ENCODE peak calls at places on chromosomes 5 and 9, in ten cellular contexts. S is Ammon's horn; R is ecto neural progenitor cell; G is neuronal stem cell; B is left ventricle myocardium superior; Z is CD8-positive, alpha-beta memory T cell; W is pons; O is osteoblast; J is HCT116; M is IMR-90. F is an unnamed sample.
A peak's percentile ranks its signal among the peaks of the same experiment; 100 is the strongest.

GRCh38 chr5:36703245-36703860 is 96.9 kb downstream of the SLC1A3 start:
- DNase-seq in G (no peak), J (no peak), R (no peak), M (no peak), Z (no peak), O (no peak), B (peak; percentile 67), W (no peak), S (no peak), F (no peak)

GRCh38 chr9:136510561-136510960 is 27.7 kb upstream of the SEC16A start:
- DNase-seq in B (no peak), R (no peak), Z (no peak), W (no peak), S (no peak), G (no peak), J (no peak), M (no peak), O (no peak), F (no peak)

GRCh38 chr5:64331597-64332277 is 166.1 kb downstream of the RNF180 start:
- DNase-seq in B (peak; percentile 81), M (no peak), J (no peak), R (no peak), Z (no peak), O (no peak), S (peak; percentile 13), W (peak; percentile 9), G (no peak), F (no peak)

GRCh38 chr5:126220725-126221124 is 202.5 kb upstream of the GRAMD2B start:
- DNase-seq in S (no peak), Z (no peak), B (peak; percentile 11), R (no peak), G (no peak), O (no peak), J (no peak), W (no peak), M (no peak), F (no peak)

GRCh38 chr9:34256104-34256503 is 73.0 kb downstream of the KIF24 start:
- DNase-seq in S (no peak), M (no peak), Z (no peak), G (no peak), B (peak; percentile 40), W (no peak), O (no peak), J (no peak), R (no peak), F (no peak)

GRCh38 chr5:181081989-181082388 is 41.9 kb downstream of the BTNL9 start:
- DNase-seq in Z (no peak), S (no peak), B (no peak), R (no peak), M (no peak), G (no peak), O (no peak), J (no peak), W (no peak), F (no peak)

GRCh38 chr9:35001285-35001677 is 11.7 kb downstream of the DNAJB5 start:
- DNase-seq in G (no peak), W (no peak), M (no peak), S (no peak), R (no peak), J (no peak), Z (no peak), B (no peak), O (no peak), F (no peak)

GRCh38 chr9:114666841-114667240 is 9.2 kb upstream of the TEX53 start:
- DNase-seq in G (no peak), J (no peak), O (no peak), W (no peak), M (no peak), R (no peak), B (no peak), Z (no peak), S (no peak), F (no peak)

GRCh38 chr5:73213566-73213998 is 40.6 kb downstream of the TMEM174 start:
- DNase-seq in S (peak; percentile 41), O (peak; percentile 86), M (peak; percentile 92), W (no peak), Z (no peak), R (no peak), B (no peak), G (no peak), J (no peak), F (no peak)

GRCh38 chr9:113307401-113307975 is 4.3 kb upstream of the RNF183 start:
- DNase-seq in J (no peak), O (no peak), Z (no peak), M (no peak), W (no peak), R (no peak), S (no peak), G (no peak), B (no peak), F (no peak)

GRCh38 chr5:137828192-137828591 is 39.5 kb upstream of the MYOT start:
- DNase-seq in S (no peak), R (no peak), O (no peak), G (no peak), J (no peak), Z (no peak), W (no peak), B (no peak), M (no peak), F (no peak)

GRCh38 chr5:10703676-10704075 is 57.4 kb downstream of the DAP start:
- DNase-seq in R (no peak), J (no peak), B (peak; percentile 62), Z (no peak), S (no peak), M (no peak), W (no peak), G (no peak), O (no peak), F (no peak)

GRCh38 chr5:78758169-78758839 is 109.7 kb upstream of the LHFPL2 start:
- DNase-seq in W (no peak), J (no peak), B (no peak), O (peak; percentile 35), S (no peak), M (peak; percentile 84), G (no peak), Z (no peak), R (no peak), F (no peak)

GRCh38 chr9:90393355-90394152 is 249.1 kb downstream of the DIRAS2 start:
- DNase-seq in Z (no peak), G (no peak), S (no peak), J (no peak), O (no peak), B (no peak), R (no peak), M (no peak), W (no peak), F (no peak)

GRCh38 chr9:15606667-15607472 is 54.0 kb downstream of the CCDC171 start:
- DNase-seq in W (peak; percentile 62), J (peak; percentile 22), G (peak; percentile 23), M (peak; percentile 35), B (no peak), Z (peak; percentile 53), S (no peak), O (peak; percentile 76), R (no peak), F (no peak)

GRCh38 chr5:159184858-159185381 is 24.4 kb downstream of the RNF145 start:
- DNase-seq in R (no peak), B (no peak), S (no peak), J (no peak), W (no peak), O (peak; percentile 88), Z (no peak), M (peak; percentile 93), G (no peak), F (no peak)

GRCh38 chr5:33023649-33024048 is 312.5 kb downstream of the NPR3 start:
- DNase-seq in Z (no peak), R (no peak), O (no peak), W (no peak), S (no peak), G (no peak), B (no peak), J (no peak), M (no peak), F (no peak)

GRCh38 chr9:31908158-31908890 is 476.1 kb upstream of the ACO1 start:
- DNase-seq in Z (no peak), R (no peak), W (no peak), B (no peak), O (no peak), M (no peak), G (no peak), S (no peak), J (peak; percentile 63), F (no peak)

GRCh38 chr5:13860176-13860575 is 84.3 kb downstream of the DNAH5 start:
- DNase-seq in W (no peak), S (peak; percentile 36), B (no peak), R (no peak), G (no peak), Z (no peak), M (no peak), O (no peak), J (no peak), F (no peak)

GRCh38 chr5:116176124-116176523 is 91.3 kb downstream of the COMMD10 start:
- DNase-seq in G (no peak), M (peak; percentile 2), B (no peak), R (no peak), S (no peak), J (peak; percentile 23), Z (no peak), W (no peak), O (no peak), F (no peak)

GRCh38 chr9:138098116-138098907 is 220.7 kb downstream of the CACNA1B start:
- DNase-seq in M (no peak), J (no peak), B (no peak), O (peak; percentile 71), G (no peak), W (no peak), R (no peak), Z (no peak), S (no peak), F (peak; percentile 77)

GRCh38 chr5:61823796-61824195 is 482.2 kb upstream of the KIF2A start:
- DNase-seq in M (no peak), B (no peak), J (no peak), W (no peak), Z (no peak), G (no peak), S (no peak), R (no peak), O (no peak), F (no peak)

GRCh38 chr9:135344523-135344901 is 135.1 kb upstream of the PPP1R26 start:
- DNase-seq in B (no peak), O (peak; percentile 84), R (no peak), J (no peak), Z (no peak), S (no peak), M (no peak), G (no peak), W (no peak), F (no peak)

GRCh38 chr5:141560141-141560540 is 58.7 kb downstream of the DIAPH1 start:
- DNase-seq in S (no peak), J (no peak), M (no peak), W (peak; percentile 61), R (no peak), Z (no peak), O (no peak), G (no peak), B (no peak), F (no peak)

GRCh38 chr9:87387351-87388055 is 110.2 kb upstream of the DAPK1 start:
- DNase-seq in W (no peak), M (no peak), Z (no peak), J (no peak), S (no peak), B (no peak), R (no peak), G (no peak), O (no peak), F (no peak)

GRCh38 chr9:129160712-129161533 is 17.1 kb downstream of the IER5L start:
- DNase-seq in R (no peak), S (no peak), M (peak; percentile 78), Z (no peak), O (peak; percentile 77), W (no peak), B (no peak), G (no peak), J (no peak), F (no peak)

GRCh38 chr5:150057996-150058395 is 28.4 kb downstream of the CSF1R start:
- DNase-seq in W (no peak), J (no peak), Z (no peak), B (no peak), M (peak; percentile 16), R (no peak), S (no peak), O (no peak), G (no peak), F (no peak)

GRCh38 chr5:31860726-31861432 is 221.9 kb downstream of the PDZD2 start:
- DNase-seq in J (no peak), B (no peak), O (no peak), Z (no peak), M (no peak), G (no peak), R (no peak), S (no peak), W (no peak), F (no peak)

F was measured in osteocyte.